ENCODE peak calls at places on chromosomes 3 and 15, in eight cellular contexts. D is activated CD8-positive, alpha-beta memory T cell treated with anti-CD3 and anti-CD28 coated beads, Interleukin-2, amount 50 U/mL, for 4 hours; J is activated naive CD4-positive, alpha-beta T cell; L is SJSA1; G is epithelial cell of proximal tubule; Y is fibroblast of gingiva; Q is NCI-H774; F is left ventricle myocardium superior. A is an unnamed sample.

GRCh38 chr15:79689030-79689429 is 207.8 kb downstream of the MTHFS start:
- DNase-seq in D (no peak), J (no peak), L (no peak), G (no peak), Y (no peak), Q (no peak), F (no peak), A (no peak)

GRCh38 chr15:101411085-101411484 is 78.4 kb downstream of the PCSK6 start:
- DNase-seq in D (no peak), J (no peak), L (no peak), G (no peak), Y (no peak), Q (no peak), F (no peak), A (no peak)

GRCh38 chr3:100810671-100811070 is 101.4 kb downstream of the TFG start:
- DNase-seq in D (no peak), J (no peak), L (peak; percentile 31), G (no peak), Y (peak; percentile 90), Q (no peak), F (no peak), A (no peak)

GRCh38 chr3:141708367-141708766 is 29.7 kb upstream of the RNF7 start:
- DNase-seq in D (no peak), J (no peak), L (no peak), G (no peak), Y (no peak), Q (no peak), F (no peak), A (no peak)

GRCh38 chr3:180375831-180376230 is 226.1 kb upstream of the TTC14 start:
- DNase-seq in D (no peak), J (no peak), L (no peak), G (no peak), Y (no peak), Q (no peak), F (no peak), A (no peak)

GRCh38 chr15:48541659-48542334 is 103.7 kb downstream of the FBN1 start:
- DNase-seq in D (no peak), J (no peak), L (peak; percentile 77), G (peak; percentile 9), Y (peak; percentile 84), Q (no peak), F (peak; percentile 32), A (no peak)

GRCh38 chr15:51681303-51681963 is at the start of gene SCG3:
- DNase-seq in D (peak; percentile 55), J (peak; percentile 7), L (peak; percentile 12), G (peak; percentile 3), Y (peak; percentile 25), Q (peak; percentile 90), F (peak; percentile 87), A (peak; percentile 63)

GRCh38 chr3:187041362-187042061 is 97.8 kb downstream of the RPL39L start:
- DNase-seq in D (no peak), J (no peak), L (no peak), G (no peak), Y (no peak), Q (peak; percentile 10), F (no peak), A (no peak)

GRCh38 chr15:101611007-101611406 is 41.2 kb downstream of the TM2D3 start:
- DNase-seq in D (no peak), J (no peak), L (no peak), G (no peak), Y (no peak), Q (no peak), F (no peak), A (no peak)

GRCh38 chr15:76998661-76999285 is 3.8 kb downstream of the PSTPIP1 start:
- DNase-seq in D (peak; percentile 21), J (no peak), L (no peak), G (no peak), Y (no peak), Q (no peak), F (no peak), A (no peak)

GRCh38 chr15:39312984-39313383 is 267.9 kb upstream of the THBS1 start:
- DNase-seq in D (no peak), J (no peak), L (no peak), G (no peak), Y (no peak), Q (no peak), F (no peak), A (no peak)

GRCh38 chr3:157089455-157090221 is 70.3 kb downstream of the CCNL1 start:
- DNase-seq in D (no peak), J (no peak), L (no peak), G (no peak), Y (no peak), Q (no peak), F (peak; percentile 55), A (no peak)

GRCh38 chr3:64138046-64138445 is 87.2 kb downstream of the PRICKLE2 start:
- DNase-seq in D (no peak), J (no peak), L (no peak), G (no peak), Y (no peak), Q (no peak), F (no peak), A (no peak)

GRCh38 chr15:42577514-42578031 is 2.2 kb downstream of the STARD9 start:
- DNase-seq in D (no peak), J (no peak), L (no peak), G (no peak), Y (peak; percentile 82), Q (no peak), F (no peak), A (no peak)

GRCh38 chr3:115961390-115961789 is 338.1 kb downstream of the GAP43 start:
- DNase-seq in D (no peak), J (no peak), L (no peak), G (no peak), Y (peak; percentile 23), Q (no peak), F (no peak), A (no peak)

GRCh38 chr3:12629560-12629959 is 34.4 kb downstream of the RAF1 start:
- DNase-seq in D (no peak), J (no peak), L (peak; percentile 15), G (no peak), Y (peak; percentile 80), Q (no peak), F (peak; percentile 68), A (peak; percentile 5)

GRCh38 chr3:184450542-184450941 is 70.7 kb downstream of the CHRD start:
- DNase-seq in D (no peak), J (no peak), L (no peak), G (no peak), Y (no peak), Q (no peak), F (no peak), A (no peak)

A was measured in DMS79.